ENCODE peak calls at places on chromosomes 7 and 10, in nine cellular contexts. X, V, Y, C, B, T, Z, H and K are unnamed samples.

GRCh38 chr10:34941471-34942357 is 126.6 kb upstream of the PARD3 start:
- DNase-seq in X (no peak), V (no peak), Y (peak; percentile 57), C (peak; percentile 13), B (no peak), T (no peak), Z (peak; percentile 73), H (no peak), K (no peak)

GRCh38 chr7:132743974-132744373 is 167.7 kb upstream of the PLXNA4 start:
- DNase-seq in X (no peak), V (no peak), Y (no peak), C (peak; percentile 6), B (no peak), T (no peak), Z (no peak), H (no peak), K (no peak)

GRCh38 chr10:11195017-11195586 is 177.4 kb downstream of the CELF2 start:
- DNase-seq in X (no peak), V (no peak), Y (no peak), C (no peak), B (no peak), T (no peak), Z (no peak), H (no peak), K (no peak)

GRCh38 chr7:70778585-70778984 is 353.4 kb upstream of the GALNT17 start:
- DNase-seq in X (no peak), V (no peak), Y (no peak), C (no peak), B (no peak), T (no peak), Z (no peak), H (no peak), K (no peak)

GRCh38 chr7:158741294-158741666 is 36.7 kb upstream of the NCAPG2 start:
- DNase-seq in X (no peak), V (no peak), Y (no peak), C (no peak), B (no peak), T (no peak), Z (no peak), H (no peak), K (no peak)

GRCh38 chr7:68821846-68822245 is 776.4 kb upstream of the AUTS2 start:
- DNase-seq in X (peak; percentile 46), V (no peak), Y (no peak), C (no peak), B (peak; percentile 41), T (no peak), Z (peak; percentile 22), H (no peak), K (no peak)

GRCh38 chr10:61404771-61405170 is 48.4 kb downstream of the TMEM26 start:
- DNase-seq in X (no peak), V (no peak), Y (peak; percentile 75), C (peak; percentile 67), B (no peak), T (no peak), Z (peak; percentile 29), H (no peak), K (no peak)

GRCh38 chr7:98976396-98977185 is 98.3 kb downstream of the TRRAP start:
- DNase-seq in X (no peak), V (no peak), Y (no peak), C (no peak), B (no peak), T (no peak), Z (no peak), H (no peak), K (no peak)

GRCh38 chr10:108422286-108422685 is 1257.8 kb upstream of the SORCS1 start:
- DNase-seq in X (no peak), V (no peak), Y (peak; percentile 71), C (no peak), B (no peak), T (no peak), Z (peak; percentile 5), H (no peak), K (no peak)

GRCh38 chr10:100340948-100341847 is 5.8 kb upstream of the SCD start:
- DNase-seq in X (peak; percentile 60), V (peak; percentile 36), Y (no peak), C (no peak), B (no peak), T (no peak), Z (no peak), H (no peak), K (peak; percentile 25)

GRCh38 chr7:12490105-12490688 is 80.3 kb upstream of the SCIN start:
- DNase-seq in X (peak; percentile 44), V (no peak), Y (peak; percentile 69), C (peak; percentile 36), B (peak; percentile 35), T (no peak), Z (peak; percentile 33), H (no peak), K (no peak)

GRCh38 chr10:71621263-71621751 is 98.3 kb downstream of the C10orf105 start:
- DNase-seq in X (no peak), V (peak; percentile 87), Y (peak; percentile 46), C (no peak), B (peak; percentile 88), T (peak; percentile 47), Z (no peak), H (peak; percentile 49), K (no peak)

GRCh38 chr10:71623098-71623985 is 96.2 kb downstream of the C10orf105 start:
- DNase-seq in X (peak; percentile 71), V (no peak), Y (peak; percentile 59), C (peak; percentile 24), B (peak; percentile 68), T (no peak), Z (peak; percentile 51), H (no peak), K (no peak)

GRCh38 chr10:71622656-71623055 is 96.9 kb downstream of the C10orf105 start:
- DNase-seq in X (no peak), V (no peak), Y (no peak), C (no peak), B (no peak), T (no peak), Z (no peak), H (peak; percentile 48), K (no peak)

GRCh38 chr10:71620642-71621041 is 98.9 kb downstream of the C10orf105 start:
- DNase-seq in X (no peak), V (no peak), Y (no peak), C (no peak), B (no peak), T (no peak), Z (no peak), H (no peak), K (no peak)

GRCh38 chr10:71621783-71622526 is 97.6 kb downstream of the C10orf105 start:
- DNase-seq in X (peak; percentile 73), V (peak; percentile 35), Y (peak; percentile 71), C (peak; percentile 36), B (peak; percentile 82), T (no peak), Z (peak; percentile 43), H (peak; percentile 47), K (no peak)
- H3K4me1 ChIP-seq in X (peaks cover 32% of the 10 kb centered on the region), V (peaks cover 30% of the 10 kb centered on the region), Y (peaks cover 15% of the 10 kb centered on the region), C (peaks cover 6% of the 10 kb centered on the region), B (peaks cover 22% of the 10 kb centered on the region), T (no peaks in the 10 kb centered on the region), Z (peaks cover 21% of the 10 kb centered on the region), H (peaks cover 21% of the 10 kb centered on the region), K (peaks cover 33% of the 10 kb centered on the region)

GRCh38 chr10:112365451-112365850 is 8.5 kb upstream of the ACSL5 start:
- DNase-seq in X (no peak), V (no peak), Y (no peak), C (no peak), B (no peak), T (no peak), Z (no peak), H (no peak), K (no peak)

GRCh38 chr10:112362833-112363232 is 11.1 kb upstream of the ACSL5 start:
- DNase-seq in X (no peak), V (peak; percentile 45), Y (peak; percentile 88), C (no peak), B (no peak), T (peak; percentile 34), Z (peak; percentile 41), H (peak; percentile 39), K (peak; percentile 71)

GRCh38 chr10:112361951-112362770 is 11.8 kb upstream of the ACSL5 start:
- DNase-seq in X (no peak), V (peak; percentile 79), Y (peak; percentile 80), C (peak; percentile 37), B (peak; percentile 78), T (peak; percentile 45), Z (peak; percentile 85), H (peak; percentile 46), K (peak; percentile 53)

GRCh38 chr10:112365014-112365432 is 8.9 kb upstream of the ACSL5 start:
- DNase-seq in X (no peak), V (no peak), Y (no peak), C (no peak), B (no peak), T (no peak), Z (peak; percentile 16), H (no peak), K (no peak)

DNA sequence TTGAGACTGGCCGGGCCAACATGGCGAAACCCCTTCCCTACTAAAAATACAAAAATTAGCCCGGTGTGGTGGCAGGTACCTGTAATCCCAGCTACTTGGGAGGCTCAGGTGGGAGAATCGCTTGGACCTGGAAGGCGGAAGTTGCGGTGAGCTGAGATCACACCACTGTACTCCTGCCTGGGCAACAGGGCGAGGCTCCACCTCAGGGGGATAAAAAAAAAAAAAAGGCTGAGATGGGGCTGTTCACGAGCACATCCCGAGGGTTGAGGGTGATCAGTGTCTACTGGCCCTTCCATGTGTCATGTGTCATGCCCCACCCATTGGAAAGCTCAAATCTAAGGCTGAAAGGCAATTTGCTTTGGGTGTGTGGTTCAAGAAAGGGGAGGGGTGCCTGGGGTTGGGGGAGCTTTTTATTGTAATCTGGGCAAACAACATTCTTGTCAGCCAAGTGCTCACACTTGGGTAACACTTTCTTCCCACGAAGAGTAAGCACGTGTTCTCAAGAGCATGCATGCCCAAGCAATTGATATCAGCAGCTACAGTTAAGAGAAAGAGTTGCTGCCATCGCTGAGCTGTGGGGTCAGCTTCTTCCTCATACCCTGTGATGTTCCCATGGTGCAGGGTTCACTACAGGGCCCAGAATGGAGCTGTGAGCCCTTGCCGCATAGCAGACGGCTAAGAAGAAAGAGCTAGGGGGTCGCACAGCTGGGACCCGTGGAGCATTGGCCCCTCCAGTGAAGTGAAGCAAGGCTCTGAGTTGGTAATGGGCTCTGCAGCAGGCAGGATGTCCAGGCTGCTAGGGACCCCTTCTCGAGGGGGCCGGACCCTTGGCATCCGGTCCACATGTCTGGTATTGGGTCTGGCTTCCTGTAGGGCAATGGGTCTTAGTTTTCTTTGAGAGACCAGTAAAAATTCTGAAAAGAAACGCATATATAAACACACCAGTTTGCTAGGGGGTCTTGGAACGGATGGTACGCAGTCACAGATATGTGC is 9.9 kb upstream of the ACSL5 start:
- DNase-seq in X (no peak), V (no peak), Y (no peak), C (no peak), B (no peak), T (no peak), Z (no peak), H (no peak), K (no peak)
- H3K27ac ChIP-seq in X (peak overlapping the region; percentile 83), V (peak overlapping the region; percentile 62), Y (peak overlapping the region; percentile 66), C (no peak overlapping the region), B (no peak overlapping the region), T (peak overlapping the region; percentile 77), Z (no peak overlapping the region), H (no peak overlapping the region), K (peak overlapping the region; percentile 91)

GRCh38 chr10:22710139-22710745 is 4.1 kb downstream of the PIP4K2A start:
- DNase-seq in X (no peak), V (no peak), Y (no peak), C (no peak), B (no peak), T (no peak), Z (no peak), H (no peak), K (no peak)
- H3K4me3 ChIP-seq in X (no peak overlapping the region), V (no peak overlapping the region), Y (no peak overlapping the region), C (no peak overlapping the region), B (no peak overlapping the region), T (no peak overlapping the region), Z (no peak overlapping the region), H (no peak overlapping the region), K (no peak overlapping the region)

GRCh38 chr10:102233997-102234396 is 7.3 kb downstream of the PITX3 start:
- DNase-seq in X (no peak), V (no peak), Y (no peak), C (no peak), B (no peak), T (no peak), Z (no peak), H (no peak), K (no peak)
- H3K4me1 ChIP-seq in X (peaks cover 19% of the 10 kb centered on the region), V (peaks cover 21% of the 10 kb centered on the region), Y (no peaks in the 10 kb centered on the region), C (peaks cover 2% of the 10 kb centered on the region), B (no peaks in the 10 kb centered on the region), T (peaks cover 10% of the 10 kb centered on the region), Z (peaks cover 18% of the 10 kb centered on the region), H (peaks cover 11% of the 10 kb centered on the region), K (peaks cover 32% of the 10 kb centered on the region)